ENCODE peak calls at places on chromosomes 16 and 17, in eight cellular contexts. One of them, this sample, is unnamed. For H3K4me1, the result is how much of the 10 kb centered on the place peaks cover.

GRCh38 chr17:82475458-82475857 is 16.9 kb downstream of the NARF start:
- DNase-seq in SK-N-SH: no peak
- DNase-seq in A549: no peak
- DNase-seq in GM23338: no peak
- DNase-seq in GM12878: no peak
- DNase-seq in HepG2: no peak
- DNase-seq in K562: no peak
- DNase-seq in HCT116: no peak
- DNase-seq in this sample: no peak

GRCh38 chr16:48102083-48103008 is 53.4 kb downstream of the ABCC12 start:
- DNase-seq in GM23338: no peak
- DNase-seq in GM12878: no peak
- DNase-seq in SK-N-SH: no peak
- DNase-seq in A549: no peak
- DNase-seq in HCT116: no peak
- DNase-seq in HepG2: no peak
- DNase-seq in K562: no peak
- DNase-seq in this sample: no peak

GRCh38 chr16:85553436-85554113 is 59.5 kb upstream of the GSE1 start:
- DNase-seq in HCT116: peak
- DNase-seq in K562: no peak
- DNase-seq in SK-N-SH: no peak
- DNase-seq in GM12878: no peak
- DNase-seq in GM23338: peak
- DNase-seq in HepG2: peak
- DNase-seq in A549: peak
- DNase-seq in this sample: no peak

GRCh38 chr17:7972131-7972785 is 30.2 kb upstream of the GUCY2D start:
- DNase-seq in HCT116: no peak
- DNase-seq in A549: no peak
- DNase-seq in HepG2: no peak
- DNase-seq in GM12878: no peak
- DNase-seq in GM23338: no peak
- DNase-seq in K562: no peak
- DNase-seq in SK-N-SH: no peak
- DNase-seq in this sample: no peak

GRCh38 chr16:84043486-84044107 is 1.0 kb upstream of the SLC38A8 start:
- DNase-seq in HepG2: peak
- DNase-seq in GM23338: peak
- DNase-seq in SK-N-SH: peak
- DNase-seq in GM12878: no peak
- DNase-seq in K562: peak
- DNase-seq in A549: no peak
- DNase-seq in HCT116: no peak
- DNase-seq in this sample: no peak

GRCh38 chr17:20291853-20292252 is 175.5 kb downstream of the LGALS9B start:
- DNase-seq in K562: no peak
- DNase-seq in GM12878: no peak
- DNase-seq in HCT116: no peak
- DNase-seq in GM23338: no peak
- DNase-seq in HepG2: no peak
- DNase-seq in SK-N-SH: peak
- DNase-seq in A549: no peak
- DNase-seq in this sample: no peak

GRCh38 chr16:85635545-85636140 is 22.5 kb downstream of the GSE1 start:
- DNase-seq in SK-N-SH: peak
- DNase-seq in GM23338: no peak
- DNase-seq in GM12878: no peak
- DNase-seq in HCT116: no peak
- DNase-seq in K562: no peak
- DNase-seq in A549: no peak
- DNase-seq in HepG2: no peak
- DNase-seq in this sample: no peak

GRCh38 chr17:17983776-17984175 is 11.1 kb downstream of the DRC3 start:
- DNase-seq in HepG2: no peak
- DNase-seq in GM23338: no peak
- DNase-seq in A549: no peak
- DNase-seq in SK-N-SH: no peak
- DNase-seq in K562: no peak
- DNase-seq in HCT116: no peak
- DNase-seq in GM12878: no peak
- DNase-seq in this sample: no peak

GRCh38 chr17:39485555-39485954 is 24.3 kb downstream of the CDK12 start:
- DNase-seq in HCT116: peak
- DNase-seq in K562: no peak
- DNase-seq in HepG2: no peak
- DNase-seq in GM12878: no peak
- DNase-seq in A549: no peak
- DNase-seq in SK-N-SH: no peak
- DNase-seq in GM23338: no peak
- DNase-seq in this sample: peak

GRCh38 chr16:52713740-52714139 is 166.8 kb upstream of the TOX3 start:
- DNase-seq in SK-N-SH: no peak
- DNase-seq in GM23338: no peak
- DNase-seq in K562: no peak
- DNase-seq in GM12878: no peak
- DNase-seq in HCT116: no peak
- DNase-seq in HepG2: no peak
- DNase-seq in A549: no peak
- DNase-seq in this sample: no peak

GRCh38 chr16:9555051-9555450 is 463.6 kb downstream of the HAPSTR1 start:
- DNase-seq in GM12878: no peak
- DNase-seq in GM23338: no peak
- DNase-seq in A549: no peak
- DNase-seq in HepG2: no peak
- DNase-seq in HCT116: no peak
- DNase-seq in K562: no peak
- DNase-seq in SK-N-SH: no peak
- DNase-seq in this sample: no peak

GRCh38 chr16:13702614-13703013 is 217.3 kb upstream of the ERCC4 start:
- DNase-seq in A549: no peak
- DNase-seq in HepG2: no peak
- DNase-seq in GM23338: no peak
- DNase-seq in SK-N-SH: no peak
- DNase-seq in HCT116: no peak
- DNase-seq in GM12878: no peak
- DNase-seq in K562: no peak
- DNase-seq in this sample: no peak

DNA sequence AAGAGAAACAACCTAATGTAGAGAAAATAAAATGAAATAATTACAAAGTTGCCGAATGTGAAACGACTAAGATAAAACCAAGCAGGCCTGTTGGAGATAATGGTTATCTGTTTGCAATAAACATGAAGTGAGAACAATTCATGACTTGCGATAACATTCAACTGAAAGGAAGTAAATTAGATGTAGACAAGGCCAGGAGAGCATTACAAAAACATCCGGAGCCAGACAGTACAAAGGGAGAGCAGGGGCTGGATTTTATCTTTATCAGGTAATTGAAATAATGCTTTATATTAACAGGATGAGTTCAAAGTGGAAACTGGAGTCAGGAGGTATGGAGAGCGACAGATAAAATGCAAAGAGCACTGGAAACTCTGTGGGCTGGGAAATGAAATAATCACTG is 265.6 kb upstream of the GOT2 start:
- DNase-seq in K562: no peak
- DNase-seq in HepG2: no peak
- DNase-seq in A549: no peak
- DNase-seq in GM12878: no peak
- DNase-seq in HCT116: no peak
- DNase-seq in SK-N-SH: peak
- DNase-seq in GM23338: no peak
- DNase-seq in this sample: no peak
- TF ChIP-seq REST in K562: no peak
- TF ChIP-seq REST in HepG2: no peak
- TF ChIP-seq REST in A549: no peak
- TF ChIP-seq REST in GM12878: no peak
- TF ChIP-seq REST in HCT116: no peak
- TF ChIP-seq REST in SK-N-SH: no peak
- TF ChIP-seq REST in GM23338: no peak
- TF ChIP-seq REST in this sample: no peak

GRCh38 chr17:59370580-59371299 is 39.3 kb downstream of the YPEL2 start:
- DNase-seq in GM23338: peak
- DNase-seq in SK-N-SH: no peak
- DNase-seq in GM12878: no peak
- DNase-seq in K562: no peak
- DNase-seq in HCT116: no peak
- DNase-seq in A549: no peak
- DNase-seq in HepG2: no peak
- DNase-seq in this sample: no peak
- H3K4me1 ChIP-seq in GM23338: under half
- H3K4me1 ChIP-seq in SK-N-SH: half or more
- H3K4me1 ChIP-seq in GM12878: half or more
- H3K4me1 ChIP-seq in K562: under half
- H3K4me1 ChIP-seq in HCT116: under half
- H3K4me1 ChIP-seq in A549: under half
- H3K4me1 ChIP-seq in HepG2: half or more
- H3K4me1 ChIP-seq in this sample: under half

DNA sequence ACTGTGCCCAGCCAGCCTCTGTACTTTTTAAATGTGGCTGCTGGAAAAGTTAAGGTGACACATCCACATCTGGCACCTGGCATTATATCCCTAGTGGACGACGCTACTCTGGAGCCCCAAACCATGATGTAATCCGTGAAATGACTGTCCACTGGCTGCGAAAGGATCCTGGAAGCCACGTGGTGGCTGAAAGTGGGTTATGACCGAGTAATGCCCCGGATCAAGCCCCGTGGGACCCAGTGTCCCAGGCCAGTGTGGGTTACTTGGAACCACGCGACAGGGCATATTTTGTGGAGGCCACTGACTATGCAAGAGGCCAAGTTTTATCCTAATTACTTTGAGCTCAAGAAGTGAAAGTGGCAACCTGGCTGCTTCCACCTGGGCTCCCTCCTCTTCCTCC is 79.6 kb downstream of the PGS1 start:
- DNase-seq in K562: no peak
- DNase-seq in GM12878: no peak
- DNase-seq in HCT116: no peak
- DNase-seq in HepG2: no peak
- DNase-seq in GM23338: no peak
- DNase-seq in A549: no peak
- DNase-seq in SK-N-SH: no peak
- DNase-seq in this sample: no peak
- TF ChIP-seq REST in K562: no peak
- TF ChIP-seq REST in GM12878: no peak
- TF ChIP-seq REST in HCT116: no peak
- TF ChIP-seq REST in HepG2: no peak
- TF ChIP-seq REST in GM23338: no peak
- TF ChIP-seq REST in A549: no peak
- TF ChIP-seq REST in SK-N-SH: no peak
- TF ChIP-seq REST in this sample: no peak

DNA sequence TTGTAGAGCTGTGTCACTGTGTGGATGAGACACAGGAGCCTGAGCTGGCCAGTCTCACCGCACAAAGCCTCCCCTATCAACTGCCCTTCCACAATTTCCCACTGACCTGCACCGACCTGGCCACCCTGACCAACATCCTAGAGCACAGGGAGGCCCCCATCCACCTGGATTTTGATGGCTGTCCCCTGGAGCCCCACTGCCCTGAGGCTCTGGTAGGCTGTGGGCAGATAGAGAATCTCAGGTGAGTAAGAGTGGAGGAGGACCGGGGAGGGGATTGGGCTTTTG is 37.4 kb downstream of the NLRC5 start:
- DNase-seq in SK-N-SH: no peak
- DNase-seq in K562: no peak
- DNase-seq in HCT116: no peak
- DNase-seq in HepG2: no peak
- DNase-seq in GM23338: no peak
- DNase-seq in A549: no peak
- DNase-seq in GM12878: no peak
- DNase-seq in this sample: no peak
- H3K4me1 ChIP-seq in SK-N-SH: under half
- H3K4me1 ChIP-seq in K562: under half
- H3K4me1 ChIP-seq in HCT116: under half
- H3K4me1 ChIP-seq in HepG2: under half
- H3K4me1 ChIP-seq in GM23338: under half
- H3K4me1 ChIP-seq in A549: under half
- H3K4me1 ChIP-seq in GM12878: under half
- H3K4me1 ChIP-seq in this sample: under half

GRCh38 chr16:66898933-66899309 is 18.6 kb downstream of the PDP2 start:
- DNase-seq in GM12878: no peak
- DNase-seq in SK-N-SH: no peak
- DNase-seq in A549: no peak
- DNase-seq in HepG2: no peak
- DNase-seq in GM23338: no peak
- DNase-seq in HCT116: no peak
- DNase-seq in K562: no peak
- DNase-seq in this sample: no peak
- TF ChIP-seq REST in GM12878: no peak
- TF ChIP-seq REST in SK-N-SH: no peak
- TF ChIP-seq REST in A549: no peak
- TF ChIP-seq REST in HepG2: no peak
- TF ChIP-seq REST in GM23338: no peak
- TF ChIP-seq REST in HCT116: no peak
- TF ChIP-seq REST in K562: no peak
- TF ChIP-seq REST in this sample: no peak

GRCh38 chr17:31495049-31495885 is 103.8 kb downstream of the RAB11FIP4 start:
- DNase-seq in SK-N-SH: peak
- DNase-seq in HepG2: no peak
- DNase-seq in A549: no peak
- DNase-seq in K562: no peak
- DNase-seq in HCT116: no peak
- DNase-seq in GM12878: no peak
- DNase-seq in GM23338: no peak
- DNase-seq in this sample: no peak
- H3K4me1 ChIP-seq in SK-N-SH: under half
- H3K4me1 ChIP-seq in HepG2: half or more
- H3K4me1 ChIP-seq in A549: under half
- H3K4me1 ChIP-seq in K562: half or more
- H3K4me1 ChIP-seq in HCT116: under half
- H3K4me1 ChIP-seq in GM12878: half or more
- H3K4me1 ChIP-seq in GM23338: half or more
- H3K4me1 ChIP-seq in this sample: under half

DNA sequence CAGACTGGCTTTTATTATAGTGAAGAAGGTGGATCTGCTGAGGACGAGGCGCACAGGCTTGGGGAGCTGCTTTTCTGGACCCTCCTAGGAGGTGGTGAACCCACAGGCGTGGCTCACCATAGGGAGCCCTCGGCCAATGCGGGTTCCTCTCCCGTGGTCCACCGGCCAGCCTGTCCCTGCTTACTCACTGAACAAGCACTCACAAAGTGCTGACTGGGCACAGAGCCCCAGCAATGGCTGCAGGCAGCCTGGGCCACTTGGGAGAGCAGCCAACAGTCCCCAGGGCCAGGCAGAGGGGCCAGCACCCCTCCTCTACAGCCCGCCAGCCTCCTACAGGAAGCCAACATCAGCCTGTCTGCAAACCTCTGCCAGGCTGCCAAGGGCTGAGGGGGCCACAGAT is 19.1 kb upstream of the NCBP3 start:
- DNase-seq in SK-N-SH: no peak
- DNase-seq in HCT116: no peak
- DNase-seq in HepG2: no peak
- DNase-seq in A549: no peak
- DNase-seq in GM12878: no peak
- DNase-seq in GM23338: no peak
- DNase-seq in K562: no peak
- DNase-seq in this sample: no peak
- TF ChIP-seq REST in SK-N-SH: no peak
- TF ChIP-seq REST in HCT116: no peak
- TF ChIP-seq REST in HepG2: no peak
- TF ChIP-seq REST in A549: no peak
- TF ChIP-seq REST in GM12878: no peak
- TF ChIP-seq REST in GM23338: no peak
- TF ChIP-seq REST in K562: no peak
- TF ChIP-seq REST in this sample: no peak